ENCODE peak calls at places on chromosomes 16 and 17, in six cellular contexts. L is fibroblast of the aortic adventitia, O is esophagus squamous epithelium, B is thoracic aorta, E is epithelial cell of esophagus, N is NB4. U is an unnamed sample.

GRCh38 chr17:81733507-81734404 is 21.7 kb downstream of the SLC25A10 start:
- DNase-seq in L (peak), O (no peak), B (no peak), E (peak), N (peak), U (no peak)

GRCh38 chr17:63816669-63817068 is 10.6 kb upstream of the PSMC5 start:
- DNase-seq in L (no peak), O (no peak), B (no peak), E (no peak), N (no peak), U (no peak)

GRCh38 chr17:55413825-55414489 is 7.7 kb downstream of the MMD start:
- DNase-seq in L (no peak), O (no peak), B (no peak), E (no peak), N (no peak), U (no peak)

GRCh38 chr16:57373117-57373947 is 1.0 kb downstream of the CX3CL1 start:
- DNase-seq in L (no peak), O (no peak), B (no peak), E (no peak), N (no peak), U (peak)

GRCh38 chr16:9112166-9112843 is 20.9 kb downstream of the HAPSTR1 start:
- DNase-seq in L (no peak), O (no peak), B (no peak), E (no peak), N (no peak), U (no peak)

GRCh38 chr16:84115919-84116719 is 623 bp downstream of the MBTPS1 start:
- DNase-seq in L (peak), O (no peak), B (no peak), E (peak), N (peak), U (no peak)

GRCh38 chr17:62650587-62650986 is 23.1 kb downstream of the MRC2 start:
- DNase-seq in L (no peak), O (no peak), B (no peak), E (no peak), N (peak), U (no peak)

GRCh38 chr16:12542818-12543699 is 260.6 kb downstream of the CPPED1 start:
- DNase-seq in L (no peak), O (no peak), B (no peak), E (no peak), N (no peak), U (no peak)

GRCh38 chr17:64162575-64162974 is 32.6 kb upstream of the ERN1 start:
- DNase-seq in L (no peak), O (no peak), B (no peak), E (no peak), N (no peak), U (no peak)

GRCh38 chr16:64375386-64375980 is 746.4 kb downstream of the CDH11 start:
- DNase-seq in L (peak), O (no peak), B (no peak), E (no peak), N (no peak), U (no peak)

GRCh38 chr17:9948967-9949366 is 43.9 kb upstream of the RCVRN start:
- DNase-seq in L (no peak), O (no peak), B (no peak), E (no peak), N (no peak), U (no peak)

GRCh38 chr17:18186271-18186982 is 2.8 kb downstream of the ALKBH5 start:
- DNase-seq in L (peak), O (no peak), B (no peak), E (no peak), N (no peak), U (no peak)

GRCh38 chr16:48335961-48336360 is 49.3 kb downstream of the SIAH1 start:
- DNase-seq in L (peak), O (no peak), B (no peak), E (no peak), N (no peak), U (no peak)

GRCh38 chr16:48330847-48331204 is 54.4 kb downstream of the SIAH1 start:
- DNase-seq in L (peak), O (no peak), B (no peak), E (no peak), N (peak), U (no peak)

GRCh38 chr16:48330133-48330846 is 54.9 kb downstream of the SIAH1 start:
- DNase-seq in L (peak), O (no peak), B (no peak), E (peak), N (no peak), U (no peak)

GRCh38 chr16:48332978-48333377 is 52.2 kb downstream of the SIAH1 start:
- DNase-seq in L (no peak), O (no peak), B (no peak), E (no peak), N (no peak), U (no peak)

DNA sequence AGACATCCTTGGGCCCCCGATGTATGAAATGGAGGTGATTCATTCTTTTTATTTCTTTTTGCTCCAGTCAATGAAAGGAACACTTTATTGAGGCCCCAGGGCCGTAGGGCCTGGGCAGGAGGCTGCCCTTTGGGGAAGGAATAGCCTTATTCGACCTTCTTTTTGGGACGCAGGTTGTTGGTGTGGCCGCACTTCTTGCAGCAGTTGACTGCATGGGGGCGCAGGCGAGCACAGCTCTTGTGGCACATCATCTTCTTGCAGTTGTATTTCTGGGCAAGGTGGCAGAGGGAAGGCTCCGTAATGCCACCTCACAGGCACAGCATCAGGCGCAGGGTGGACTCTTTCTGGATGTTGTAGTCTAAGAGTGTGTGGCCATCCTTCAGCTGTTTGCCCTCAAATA is 50.9 kb downstream of the SIAH1 start:
- DNase-seq in L (no peak), O (no peak), B (no peak), E (no peak), N (no peak), U (no peak)
- TF ChIP-seq CTCF in L (no peak), O (no peak), B (no peak), E (no peak), N (no peak), U (no peak)

DNA sequence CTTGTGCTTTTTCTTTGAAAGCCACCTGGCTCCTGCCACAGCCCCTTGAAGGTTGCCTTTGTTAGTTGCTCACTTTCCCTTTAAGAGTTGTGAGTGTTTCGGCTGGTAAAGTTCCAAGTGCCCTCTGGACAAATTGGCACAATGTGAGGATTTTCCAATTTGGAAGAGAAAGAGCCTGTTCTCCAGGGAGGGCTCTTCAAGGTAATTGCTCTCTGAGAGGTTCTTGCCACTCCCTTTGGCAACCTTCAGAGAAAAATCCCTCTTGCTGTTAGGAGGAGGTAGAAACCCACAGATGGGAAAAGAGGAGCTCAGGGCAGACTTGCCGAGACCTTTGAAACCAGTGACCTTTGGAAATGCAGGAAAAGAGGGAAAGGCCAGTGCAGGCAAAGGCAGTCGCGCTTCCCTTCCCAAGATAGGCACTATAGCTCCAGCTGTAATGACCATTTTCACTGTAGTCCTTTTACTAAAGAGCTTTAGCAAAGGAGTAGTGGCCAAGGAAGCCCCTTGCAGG is 49.0 kb upstream of the AKAP1 start:
- DNase-seq in L (no peak), O (no peak), B (no peak), E (peak), N (no peak), U (no peak)
- H3K4me3 ChIP-seq in L (no peak), O (no peak), B (peak), E (no peak), N (no peak), U (no peak)

GRCh38 chr16:80366023-80366422 is 174.8 kb upstream of the DYNLRB2 start:
- DNase-seq in L (no peak), O (no peak), B (no peak), E (peak), N (no peak), U (no peak)

GRCh38 chr16:80369138-80369537 is 171.7 kb upstream of the DYNLRB2 start:
- DNase-seq in L (no peak), O (no peak), B (no peak), E (no peak), N (no peak), U (no peak)

GRCh38 chr16:80372341-80372740 is 168.5 kb upstream of the DYNLRB2 start:
- DNase-seq in L (no peak), O (no peak), B (no peak), E (no peak), N (no peak), U (no peak)

GRCh38 chr16:80367037-80367658 is 173.6 kb upstream of the DYNLRB2 start:
- DNase-seq in L (no peak), O (no peak), B (no peak), E (no peak), N (no peak), U (no peak)

DNA sequence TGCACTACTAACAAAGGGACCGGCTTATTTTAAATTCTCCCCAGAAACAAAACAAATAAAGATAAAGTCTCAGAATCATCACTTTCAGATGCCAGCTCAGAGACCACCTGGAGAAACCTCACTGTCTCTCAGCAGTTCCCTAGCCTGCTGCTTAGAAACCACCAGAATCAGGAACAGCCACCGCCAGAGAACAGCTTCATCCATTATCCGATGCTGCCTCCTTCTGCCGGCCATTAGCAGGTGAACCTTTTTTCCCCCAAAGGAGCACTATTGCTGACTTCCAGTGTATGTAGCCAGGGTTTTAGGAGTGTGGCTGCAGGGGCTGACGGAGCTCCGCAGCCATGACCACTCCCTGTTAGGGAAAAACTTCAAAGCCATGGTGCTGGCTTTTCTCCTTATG is 171.2 kb upstream of the DYNLRB2 start:
- DNase-seq in L (peak), O (no peak), B (no peak), E (peak), N (peak), U (peak)
- TF ChIP-seq CTCF in L (peak), O (peak), B (peak), E (peak), N (no peak), U (peak)

DNA sequence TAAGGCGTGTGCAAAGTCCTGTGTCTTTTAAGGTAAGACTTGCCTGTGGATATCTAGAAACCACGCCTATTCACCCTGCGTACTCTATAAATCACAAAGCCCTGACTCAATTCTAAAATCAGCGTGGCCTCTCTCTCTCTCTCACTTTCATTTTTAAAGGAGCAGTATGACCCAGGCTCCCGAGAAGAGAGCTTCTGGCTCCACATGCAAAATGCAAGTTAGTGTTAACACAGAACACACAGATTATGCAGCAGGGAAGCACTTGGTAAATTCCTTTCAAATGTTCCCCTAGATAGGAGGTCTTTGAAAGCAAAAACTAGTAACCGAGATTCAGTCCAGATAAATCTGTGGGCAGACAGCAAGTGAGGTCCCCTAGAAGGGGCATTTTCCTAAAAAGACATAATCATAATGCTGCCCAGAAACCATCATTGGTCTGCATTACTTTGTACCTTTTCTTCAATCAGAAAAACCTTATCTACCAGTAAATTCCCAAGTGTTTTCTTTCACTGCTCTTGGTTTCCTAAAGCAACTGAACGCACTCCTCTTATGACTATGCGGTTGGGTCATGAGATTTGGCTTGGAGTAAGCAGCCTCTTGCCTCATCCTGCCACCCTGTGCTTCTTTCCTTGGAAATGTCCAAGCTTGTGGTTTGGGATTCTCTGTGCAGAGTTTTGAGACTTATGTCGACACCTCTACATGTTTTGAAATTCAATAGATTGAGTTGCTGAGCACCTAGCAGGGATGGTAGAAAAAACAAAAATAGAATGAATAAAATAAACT is 31.7 kb upstream of the KCNJ2 start:
- DNase-seq in L (peak), O (no peak), B (peak), E (peak), N (no peak), U (peak)
- H3K4me3 ChIP-seq in L (peak), O (peak), B (peak), E (peak), N (no peak), U (no peak)

GRCh38 chr16:67177743-67178699 is 5.7 kb downstream of the MATCAP1 start:
- DNase-seq in L (no peak), O (no peak), B (no peak), E (peak), N (peak), U (no peak)
- TF ChIP-seq CTCF in L (peak), O (no peak), B (peak), E (peak), N (no peak), U (no peak)

GRCh38 chr17:7840875-7841274 is 6.9 kb downstream of the KDM6B start:
- DNase-seq in L (no peak), O (no peak), B (no peak), E (no peak), N (no peak), U (no peak)

GRCh38 chr17:7839890-7840260 is 5.9 kb downstream of the KDM6B start:
- DNase-seq in L (peak), O (no peak), B (no peak), E (peak), N (peak), U (no peak)

GRCh38 chr17:7840441-7840840 is 6.4 kb downstream of the KDM6B start:
- DNase-seq in L (no peak), O (no peak), B (no peak), E (no peak), N (no peak), U (no peak)

GRCh38 chr17:7838291-7839075 is 4.5 kb downstream of the KDM6B start:
- DNase-seq in L (peak), O (no peak), B (no peak), E (peak), N (peak), U (no peak)

GRCh38 chr17:7839199-7839889 is 5.3 kb downstream of the KDM6B start:
- DNase-seq in L (no peak), O (no peak), B (no peak), E (peak), N (peak), U (no peak)
- H3K4me3 ChIP-seq in L (peak), O (no peak), B (no peak), E (peak), N (peak), U (no peak)

U was measured in kidney epithelial cell.